ENCODE peak calls at places on chromosome 12, in seven cellular contexts. M, Z, L, H, N, Y and Q are unnamed samples.

GRCh38 chr12:108724054-108724889 is 7.0 kb downstream of the CORO1C start:
- DNase-seq in M (no peak), Z (no peak), L (no peak), H (no peak), N (no peak), Y (no peak), Q (no peak)

GRCh38 chr12:31521972-31522371 is 69.0 kb downstream of the DENND5B start:
- DNase-seq in M (no peak), Z (peak), L (no peak), H (peak), N (no peak), Y (no peak), Q (no peak)

GRCh38 chr12:88227263-88227662 is 85.2 kb downstream of the TMTC3 start:
- DNase-seq in M (no peak), Z (no peak), L (no peak), H (no peak), N (no peak), Y (no peak), Q (no peak)

GRCh38 chr12:124509676-124510300 is 57.6 kb downstream of the NCOR2 start:
- DNase-seq in M (no peak), Z (peak), L (no peak), H (no peak), N (peak), Y (no peak), Q (no peak)

GRCh38 chr12:103680591-103681065 is 93.6 kb downstream of the STAB2 start:
- DNase-seq in M (no peak), Z (peak), L (no peak), H (no peak), N (no peak), Y (no peak), Q (no peak)

GRCh38 chr12:30296486-30296885 is 399.2 kb downstream of the IPO8 start:
- DNase-seq in M (no peak), Z (no peak), L (no peak), H (no peak), N (no peak), Y (no peak), Q (no peak)

GRCh38 chr12:56188116-56188785 is 1.0 kb downstream of the SMARCC2 start:
- DNase-seq in M (no peak), Z (no peak), L (no peak), H (no peak), N (no peak), Y (no peak), Q (no peak)

GRCh38 chr12:118645219-118645618 is 268.9 kb downstream of the SUDS3 start:
- DNase-seq in M (no peak), Z (no peak), L (peak), H (no peak), N (no peak), Y (no peak), Q (no peak)

GRCh38 chr12:53225635-53226424 is 6.2 kb downstream of the RARG start:
- DNase-seq in M (peak), Z (no peak), L (no peak), H (no peak), N (no peak), Y (no peak), Q (no peak)

GRCh38 chr12:1995205-1995896 is 8.9 kb downstream of the DCP1B start:
- DNase-seq in M (no peak), Z (no peak), L (no peak), H (no peak), N (no peak), Y (no peak), Q (no peak)

DNA sequence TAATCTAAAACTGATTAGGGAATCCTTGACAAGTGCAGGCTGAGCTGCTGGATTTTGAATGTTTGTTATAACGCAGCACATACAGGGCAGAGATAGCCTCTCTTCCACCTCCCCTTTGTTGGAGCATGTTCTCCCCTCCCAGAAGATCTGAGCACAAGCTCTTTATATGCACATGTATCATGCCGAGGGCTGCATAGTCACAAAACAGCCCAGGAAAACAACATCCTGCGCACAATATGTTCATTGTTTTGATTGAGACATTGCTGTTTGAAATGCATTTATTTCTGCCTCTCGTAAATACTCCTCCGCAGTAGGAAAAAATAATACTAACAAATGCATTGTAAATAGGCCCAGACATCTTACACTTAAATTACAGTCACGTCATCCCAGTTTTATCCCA is 401.9 kb downstream of the BTG1 start:
- DNase-seq in M (no peak), Z (no peak), L (no peak), H (no peak), N (no peak), Y (no peak), Q (no peak)
- TF ChIP-seq CTCF in M (no peak), Z (no peak), L (no peak), H (no peak), N (no peak), Y (no peak), Q (no peak)

GRCh38 chr12:71135077-71135811 is 22.6 kb downstream of the TSPAN8 start:
- DNase-seq in M (no peak), Z (no peak), L (no peak), H (no peak), N (no peak), Y (no peak), Q (no peak)

GRCh38 chr12:71141270-71141948 is 16.4 kb downstream of the TSPAN8 start:
- DNase-seq in M (no peak), Z (no peak), L (no peak), H (no peak), N (no peak), Y (no peak), Q (no peak)

GRCh38 chr12:71139153-71139735 is 18.6 kb downstream of the TSPAN8 start:
- DNase-seq in M (no peak), Z (no peak), L (no peak), H (no peak), N (no peak), Y (no peak), Q (no peak)

GRCh38 chr12:71135812-71136176 is 22.0 kb downstream of the TSPAN8 start:
- DNase-seq in M (no peak), Z (no peak), L (no peak), H (no peak), N (no peak), Y (no peak), Q (no peak)

DNA sequence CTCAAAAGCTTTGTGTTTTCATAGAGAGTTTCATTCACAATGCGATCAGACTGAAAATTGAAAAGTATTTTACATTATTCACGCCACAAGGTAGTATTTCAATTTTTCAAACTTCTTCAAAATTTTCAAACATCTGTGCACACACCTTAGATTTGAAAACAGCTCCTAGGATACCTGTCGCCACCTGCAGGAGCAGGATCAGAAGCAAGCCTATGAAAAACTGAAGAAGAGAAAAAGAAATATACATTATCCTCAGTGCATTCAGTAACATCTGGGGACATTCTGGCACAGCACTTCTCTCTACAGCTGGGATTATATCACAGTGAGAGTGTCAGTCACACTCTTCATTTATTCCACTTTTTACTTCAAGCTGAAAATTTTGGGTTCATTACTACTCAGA is 19.8 kb downstream of the TSPAN8 start:
- DNase-seq in M (no peak), Z (no peak), L (no peak), H (no peak), N (no peak), Y (no peak), Q (no peak)
- TF ChIP-seq CTCF in M (no peak), Z (no peak), L (no peak), H (no peak), N (no peak), Y (no peak), Q (no peak)

DNA sequence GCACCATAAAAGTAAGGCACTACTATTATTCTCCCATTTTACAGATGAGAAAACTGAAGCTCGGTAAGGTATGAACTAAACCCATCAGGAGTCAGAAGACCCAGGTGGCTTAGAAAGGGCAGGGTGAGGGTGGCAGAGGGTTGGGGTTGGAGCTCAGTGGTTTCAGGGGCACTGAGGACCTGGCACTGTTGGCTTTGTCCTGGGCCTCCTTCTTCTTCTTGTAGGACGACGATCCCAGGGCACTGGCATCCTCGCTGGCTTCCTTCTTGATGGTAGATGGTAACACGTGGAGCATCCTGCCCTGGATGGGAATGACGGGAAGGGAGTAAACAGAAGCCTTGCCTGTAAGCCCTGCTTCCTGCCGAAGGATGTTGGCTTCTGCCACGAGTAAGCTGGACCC is 19.9 kb downstream of the RBM19 start:
- DNase-seq in M (no peak), Z (no peak), L (no peak), H (no peak), N (no peak), Y (no peak), Q (no peak)
- TF ChIP-seq CTCF in M (no peak), Z (no peak), L (no peak), H (no peak), N (no peak), Y (no peak), Q (no peak)

DNA sequence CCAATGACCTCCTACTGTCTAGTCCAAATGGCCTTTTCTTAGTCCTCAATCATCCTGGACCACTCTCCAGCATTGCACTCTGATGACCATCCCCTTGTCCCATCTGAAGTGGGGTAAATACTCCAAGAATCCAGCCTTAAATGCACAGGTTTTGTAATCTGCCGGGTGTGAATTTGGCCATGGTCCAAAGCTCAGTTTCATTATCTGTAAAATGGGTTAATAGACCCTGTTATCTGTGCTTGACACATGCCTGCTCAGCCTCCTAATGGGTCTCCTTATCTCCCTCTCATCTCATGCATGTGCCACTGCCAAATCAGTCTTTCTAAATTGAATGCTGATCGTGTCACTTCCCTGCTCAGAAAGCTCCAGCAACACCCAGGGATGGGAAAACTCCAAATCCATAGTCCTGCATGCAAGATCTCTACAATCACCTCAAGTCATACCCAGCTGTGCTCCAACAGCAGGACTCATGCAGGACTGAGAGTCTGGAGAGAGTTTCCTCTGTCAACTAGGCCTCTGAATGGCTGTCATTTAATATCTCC is 22.3 kb downstream of the LGR5 start:
- DNase-seq in M (no peak), Z (no peak), L (no peak), H (no peak), N (no peak), Y (no peak), Q (no peak)
- TF ChIP-seq CTCF in M (no peak), Z (no peak), L (no peak), H (no peak), N (no peak), Y (no peak), Q (no peak)

GRCh38 chr12:52151859-52152783 is 39.7 kb downstream of the KRT80 start:
- DNase-seq in M (peak), Z (peak), L (peak), H (no peak), N (peak), Y (peak), Q (peak)
- TF ChIP-seq CTCF in M (peak), Z (peak), L (peak), H (peak), N (peak), Y (peak), Q (peak)